ENCODE peak calls at places on chromosomes 7 and 10, in eight cellular contexts. One of them, this sample, is unnamed.

GRCh38 chr10:5632430-5632829 is 34.0 kb downstream of the ASB13 start:
- DNase-seq in cardiac fibroblast: no peak
- DNase-seq in brain microvascular endothelial cell: no peak
- DNase-seq in mucosa of descending colon: peak
- DNase-seq in NB4: no peak
- DNase-seq in GM23338: no peak
- DNase-seq in esophagus muscularis mucosa: no peak
- DNase-seq in PC-9: peak
- DNase-seq in this sample: no peak

GRCh38 chr7:105000927-105001336 is 13.1 kb upstream of the KMT2E start:
- DNase-seq in cardiac fibroblast: no peak
- DNase-seq in brain microvascular endothelial cell: no peak
- DNase-seq in esophagus muscularis mucosa: no peak
- DNase-seq in GM23338: peak
- DNase-seq in mucosa of descending colon: no peak
- DNase-seq in NB4: no peak
- DNase-seq in PC-9: no peak
- DNase-seq in this sample: no peak

GRCh38 chr7:74612015-74612829 is 45.3 kb upstream of the GTF2I start:
- DNase-seq in PC-9: peak
- DNase-seq in cardiac fibroblast: no peak
- DNase-seq in GM23338: peak
- DNase-seq in esophagus muscularis mucosa: no peak
- DNase-seq in mucosa of descending colon: no peak
- DNase-seq in NB4: peak
- DNase-seq in brain microvascular endothelial cell: peak
- DNase-seq in this sample: no peak

GRCh38 chr7:74586258-74587200 is 71.0 kb upstream of the GTF2I start:
- DNase-seq in esophagus muscularis mucosa: no peak
- DNase-seq in mucosa of descending colon: no peak
- DNase-seq in brain microvascular endothelial cell: no peak
- DNase-seq in GM23338: no peak
- DNase-seq in NB4: no peak
- DNase-seq in cardiac fibroblast: peak
- DNase-seq in PC-9: no peak
- DNase-seq in this sample: no peak

GRCh38 chr10:61609609-61610166 is 53.0 kb upstream of the CABCOCO1 start:
- DNase-seq in GM23338: no peak
- DNase-seq in brain microvascular endothelial cell: no peak
- DNase-seq in cardiac fibroblast: no peak
- DNase-seq in NB4: no peak
- DNase-seq in mucosa of descending colon: no peak
- DNase-seq in esophagus muscularis mucosa: no peak
- DNase-seq in PC-9: no peak
- DNase-seq in this sample: no peak

GRCh38 chr7:34019431-34019830 is 114.1 kb downstream of the BMPER start:
- DNase-seq in GM23338: no peak
- DNase-seq in cardiac fibroblast: no peak
- DNase-seq in PC-9: no peak
- DNase-seq in NB4: no peak
- DNase-seq in esophagus muscularis mucosa: no peak
- DNase-seq in brain microvascular endothelial cell: no peak
- DNase-seq in mucosa of descending colon: no peak
- DNase-seq in this sample: no peak

GRCh38 chr10:38093816-38094157 is 350 bp upstream of the ZNF37A start:
- DNase-seq in GM23338: no peak
- DNase-seq in cardiac fibroblast: no peak
- DNase-seq in mucosa of descending colon: no peak
- DNase-seq in esophagus muscularis mucosa: no peak
- DNase-seq in PC-9: no peak
- DNase-seq in NB4: no peak
- DNase-seq in brain microvascular endothelial cell: no peak
- DNase-seq in this sample: no peak

GRCh38 chr7:16816820-16817219 is 12.0 kb upstream of the AGR2 start:
- DNase-seq in brain microvascular endothelial cell: no peak
- DNase-seq in PC-9: no peak
- DNase-seq in NB4: peak
- DNase-seq in cardiac fibroblast: no peak
- DNase-seq in GM23338: no peak
- DNase-seq in mucosa of descending colon: peak
- DNase-seq in esophagus muscularis mucosa: no peak
- DNase-seq in this sample: no peak

GRCh38 chr10:73910764-73911552 is at the start of gene PLAU:
- DNase-seq in cardiac fibroblast: no peak
- DNase-seq in brain microvascular endothelial cell: no peak
- DNase-seq in PC-9: peak
- DNase-seq in esophagus muscularis mucosa: no peak
- DNase-seq in mucosa of descending colon: peak
- DNase-seq in GM23338: peak
- DNase-seq in NB4: peak
- DNase-seq in this sample: peak

GRCh38 chr7:66281678-66282593 is 76.8 kb downstream of the TPST1 start:
- DNase-seq in brain microvascular endothelial cell: peak
- DNase-seq in esophagus muscularis mucosa: no peak
- DNase-seq in mucosa of descending colon: no peak
- DNase-seq in PC-9: peak
- DNase-seq in cardiac fibroblast: peak
- DNase-seq in GM23338: no peak
- DNase-seq in NB4: peak
- DNase-seq in this sample: no peak

GRCh38 chr7:111918461-111918860 is 287.7 kb downstream of the DOCK4 start:
- DNase-seq in PC-9: no peak
- DNase-seq in esophagus muscularis mucosa: no peak
- DNase-seq in brain microvascular endothelial cell: no peak
- DNase-seq in GM23338: no peak
- DNase-seq in NB4: no peak
- DNase-seq in mucosa of descending colon: no peak
- DNase-seq in cardiac fibroblast: no peak
- DNase-seq in this sample: no peak

GRCh38 chr10:13399752-13400151 is 51.7 kb upstream of the SEPHS1 start:
- DNase-seq in esophagus muscularis mucosa: no peak
- DNase-seq in brain microvascular endothelial cell: no peak
- DNase-seq in cardiac fibroblast: no peak
- DNase-seq in PC-9: no peak
- DNase-seq in mucosa of descending colon: no peak
- DNase-seq in NB4: no peak
- DNase-seq in GM23338: no peak
- DNase-seq in this sample: no peak

GRCh38 chr7:37694208-37695080 is 10.9 kb downstream of the GPR141 start:
- DNase-seq in brain microvascular endothelial cell: no peak
- DNase-seq in GM23338: peak
- DNase-seq in PC-9: no peak
- DNase-seq in esophagus muscularis mucosa: no peak
- DNase-seq in NB4: peak
- DNase-seq in cardiac fibroblast: no peak
- DNase-seq in mucosa of descending colon: peak
- DNase-seq in this sample: no peak

GRCh38 chr10:70816220-70816894 is 609 bp downstream of the SGPL1 start:
- DNase-seq in brain microvascular endothelial cell: peak
- DNase-seq in PC-9: peak
- DNase-seq in cardiac fibroblast: peak
- DNase-seq in NB4: peak
- DNase-seq in mucosa of descending colon: peak
- DNase-seq in GM23338: peak
- DNase-seq in esophagus muscularis mucosa: no peak
- DNase-seq in this sample: peak

GRCh38 chr7:98066934-98067507 is 39.6 kb upstream of the LMTK2 start:
- DNase-seq in cardiac fibroblast: no peak
- DNase-seq in brain microvascular endothelial cell: no peak
- DNase-seq in PC-9: no peak
- DNase-seq in NB4: no peak
- DNase-seq in esophagus muscularis mucosa: no peak
- DNase-seq in mucosa of descending colon: no peak
- DNase-seq in GM23338: no peak
- DNase-seq in this sample: no peak

GRCh38 chr7:15459018-15459621 is 102.7 kb downstream of the AGMO start:
- DNase-seq in brain microvascular endothelial cell: peak
- DNase-seq in esophagus muscularis mucosa: no peak
- DNase-seq in NB4: peak
- DNase-seq in PC-9: no peak
- DNase-seq in cardiac fibroblast: peak
- DNase-seq in mucosa of descending colon: no peak
- DNase-seq in GM23338: no peak
- DNase-seq in this sample: no peak

GRCh38 chr7:156665101-156665500 is 24.5 kb downstream of the RNF32 start:
- DNase-seq in GM23338: peak
- DNase-seq in esophagus muscularis mucosa: no peak
- DNase-seq in brain microvascular endothelial cell: peak
- DNase-seq in cardiac fibroblast: peak
- DNase-seq in mucosa of descending colon: no peak
- DNase-seq in PC-9: no peak
- DNase-seq in NB4: no peak
- DNase-seq in this sample: no peak

GRCh38 chr7:2103071-2103898 is 129.5 kb downstream of the MAD1L1 start:
- DNase-seq in mucosa of descending colon: no peak
- DNase-seq in esophagus muscularis mucosa: no peak
- DNase-seq in cardiac fibroblast: no peak
- DNase-seq in brain microvascular endothelial cell: no peak
- DNase-seq in GM23338: no peak
- DNase-seq in NB4: no peak
- DNase-seq in PC-9: no peak
- DNase-seq in this sample: no peak

GRCh38 chr10:122983898-122984297 is 3.7 kb downstream of the PSTK start:
- DNase-seq in PC-9: no peak
- DNase-seq in brain microvascular endothelial cell: no peak
- DNase-seq in cardiac fibroblast: no peak
- DNase-seq in mucosa of descending colon: no peak
- DNase-seq in NB4: no peak
- DNase-seq in esophagus muscularis mucosa: no peak
- DNase-seq in GM23338: no peak
- DNase-seq in this sample: no peak

GRCh38 chr7:27064169-27064568 is 31.6 kb downstream of the HOXA1 start:
- DNase-seq in esophagus muscularis mucosa: no peak
- DNase-seq in GM23338: no peak
- DNase-seq in PC-9: no peak
- DNase-seq in cardiac fibroblast: no peak
- DNase-seq in brain microvascular endothelial cell: no peak
- DNase-seq in NB4: no peak
- DNase-seq in mucosa of descending colon: no peak
- DNase-seq in this sample: no peak

DNA sequence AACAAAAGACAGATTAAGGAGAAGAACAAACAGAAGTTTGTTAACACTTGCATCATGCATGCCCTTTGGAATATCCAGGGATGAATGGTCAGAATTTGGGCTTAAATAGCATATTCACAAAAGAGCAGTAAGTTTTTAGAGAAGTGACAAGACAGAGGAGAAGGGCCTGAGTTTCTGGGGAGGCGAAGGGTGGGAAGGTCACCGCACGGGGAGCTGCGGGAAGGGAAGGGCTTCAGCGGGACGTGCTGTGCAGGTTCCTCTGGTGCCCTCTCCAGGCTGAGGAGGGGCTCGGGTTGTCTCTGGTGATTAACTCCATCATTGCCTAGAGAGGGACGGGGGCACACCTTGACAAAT is 10.4 kb upstream of the ZNF22 start:
- DNase-seq in brain microvascular endothelial cell: no peak
- DNase-seq in esophagus muscularis mucosa: no peak
- DNase-seq in PC-9: no peak
- DNase-seq in mucosa of descending colon: no peak
- DNase-seq in GM23338: peak
- DNase-seq in cardiac fibroblast: no peak
- DNase-seq in NB4: no peak
- DNase-seq in this sample: no peak
- TF ChIP-seq CTCF in brain microvascular endothelial cell: peak
- TF ChIP-seq CTCF in esophagus muscularis mucosa: no peak
- TF ChIP-seq CTCF in PC-9: no peak
- TF ChIP-seq CTCF in mucosa of descending colon: no peak
- TF ChIP-seq CTCF in GM23338: peak
- TF ChIP-seq CTCF in cardiac fibroblast: no peak
- TF ChIP-seq CTCF in NB4: no peak
- TF ChIP-seq CTCF in this sample: no peak

DNA sequence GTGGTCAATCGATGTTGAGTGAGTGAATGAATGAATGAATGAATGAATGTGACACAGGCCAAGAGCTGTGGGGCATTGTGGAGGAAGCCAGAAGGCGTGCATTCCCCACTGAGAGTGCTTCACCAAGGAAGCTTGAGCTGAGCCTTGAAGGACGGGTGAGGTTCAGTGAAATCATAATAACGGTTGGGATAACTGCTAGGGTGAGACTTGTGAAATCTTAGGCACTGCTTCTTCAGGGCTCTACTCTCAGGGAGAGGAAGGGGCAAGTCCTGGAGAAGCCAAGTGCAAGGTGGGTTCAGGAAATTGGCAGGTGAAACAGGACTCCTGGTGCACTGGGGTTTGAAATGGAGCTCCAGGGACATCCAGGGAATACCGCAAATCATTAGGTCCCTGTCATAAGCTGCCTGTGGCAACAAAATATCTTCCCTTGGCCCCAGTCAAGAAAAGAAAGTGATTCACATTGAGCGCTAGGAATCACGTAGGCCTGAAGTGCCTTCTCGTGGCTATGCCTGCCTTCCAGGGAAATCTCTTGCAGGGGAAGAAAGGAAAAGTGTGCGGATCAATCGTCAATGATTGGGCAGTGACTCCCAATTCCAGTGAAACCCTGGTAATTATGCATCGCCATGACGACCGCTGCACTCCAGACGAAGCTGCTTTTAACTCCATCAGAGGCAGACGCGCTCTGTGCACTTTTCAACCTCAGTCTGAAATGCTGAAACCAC is 23.8 kb upstream of the PRKAG2 start:
- DNase-seq in PC-9: no peak
- DNase-seq in mucosa of descending colon: no peak
- DNase-seq in esophagus muscularis mucosa: no peak
- DNase-seq in GM23338: no peak
- DNase-seq in NB4: no peak
- DNase-seq in cardiac fibroblast: no peak
- DNase-seq in brain microvascular endothelial cell: no peak
- DNase-seq in this sample: no peak
- H3K4me3 ChIP-seq in PC-9: no peak
- H3K4me3 ChIP-seq in mucosa of descending colon: no peak
- H3K4me3 ChIP-seq in esophagus muscularis mucosa: no peak
- H3K4me3 ChIP-seq in GM23338: no peak
- H3K4me3 ChIP-seq in NB4: no peak
- H3K4me3 ChIP-seq in cardiac fibroblast: no peak
- H3K4me3 ChIP-seq in brain microvascular endothelial cell: no peak
- H3K4me3 ChIP-seq in this sample: no peak

GRCh38 chr10:14975672-14976273 is 16.6 kb downstream of the MEIG1 start:
- DNase-seq in GM23338: peak
- DNase-seq in cardiac fibroblast: no peak
- DNase-seq in NB4: no peak
- DNase-seq in mucosa of descending colon: no peak
- DNase-seq in brain microvascular endothelial cell: no peak
- DNase-seq in esophagus muscularis mucosa: no peak
- DNase-seq in PC-9: no peak
- DNase-seq in this sample: no peak
- TF ChIP-seq CTCF in GM23338: peak
- TF ChIP-seq CTCF in cardiac fibroblast: peak
- TF ChIP-seq CTCF in NB4: no peak
- TF ChIP-seq CTCF in mucosa of descending colon: no peak
- TF ChIP-seq CTCF in brain microvascular endothelial cell: peak
- TF ChIP-seq CTCF in esophagus muscularis mucosa: no peak
- TF ChIP-seq CTCF in PC-9: peak
- TF ChIP-seq CTCF in this sample: peak

DNA sequence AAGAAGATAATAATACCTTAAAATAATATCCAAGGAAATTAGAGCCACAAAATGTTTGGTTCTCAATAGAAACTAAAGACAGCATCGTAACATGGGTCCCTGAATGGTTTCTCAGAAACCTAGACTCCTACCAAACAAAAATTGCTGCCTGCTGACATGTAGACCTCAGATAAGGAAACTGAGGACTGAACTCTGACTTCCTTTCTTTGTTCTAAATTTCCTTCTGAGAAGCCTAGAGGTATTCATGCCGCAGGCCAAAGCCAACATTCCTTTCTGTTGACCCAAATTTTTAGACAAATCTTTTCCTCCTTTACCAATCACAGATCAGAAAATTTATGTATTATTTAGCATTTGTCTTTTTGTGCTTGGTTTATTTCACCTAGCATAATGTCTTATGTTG is 816.7 kb upstream of the PHF14 start:
- DNase-seq in GM23338: no peak
- DNase-seq in esophagus muscularis mucosa: no peak
- DNase-seq in NB4: no peak
- DNase-seq in cardiac fibroblast: peak
- DNase-seq in mucosa of descending colon: no peak
- DNase-seq in PC-9: peak
- DNase-seq in brain microvascular endothelial cell: no peak
- DNase-seq in this sample: no peak
- H3K4me3 ChIP-seq in GM23338: no peak
- H3K4me3 ChIP-seq in esophagus muscularis mucosa: no peak
- H3K4me3 ChIP-seq in NB4: no peak
- H3K4me3 ChIP-seq in cardiac fibroblast: no peak
- H3K4me3 ChIP-seq in mucosa of descending colon: no peak
- H3K4me3 ChIP-seq in PC-9: no peak
- H3K4me3 ChIP-seq in brain microvascular endothelial cell: no peak
- H3K4me3 ChIP-seq in this sample: no peak

This sample was measured in GM12865.